ENCODE peak calls at places on chromosome 22, in five cellular contexts. P is HT1080, B is HFFc6, Q is NCI-H1417, T is stomach. F is an unnamed sample.

GRCh38 chr22:31954535-31955326 is 10.4 kb downstream of the YWHAH start:
- DNase-seq in P (no peak), B (no peak), Q (no peak), T (no peak), F (no peak)

GRCh38 chr22:26527574-26528465 is 15.5 kb upstream of the TFIP11 start:
- DNase-seq in P (no peak), B (no peak), Q (no peak), T (no peak), F (no peak)

GRCh38 chr22:38750104-38750503 is 5.7 kb downstream of the SUN2 start:
- DNase-seq in P (no peak), B (no peak), Q (no peak), T (no peak), F (no peak)

GRCh38 chr22:50281384-50281760 is 11.2 kb upstream of the MAPK11 start:
- DNase-seq in P (no peak), B (no peak), Q (no peak), T (no peak), F (no peak)

GRCh38 chr22:45881524-45881875 is 95.5 kb downstream of the WNT7B start:
- DNase-seq in P (no peak), B (no peak), Q (no peak), T (no peak), F (no peak)

GRCh38 chr22:19959043-19959586 is 17.5 kb upstream of the TXNRD2 start:
- DNase-seq in P (no peak), B (no peak), Q (no peak), T (peak; percentile 81), F (peak; percentile 96)

GRCh38 chr22:20440637-20441591 is 3.3 kb upstream of the SCARF2 start:
- DNase-seq in P (no peak), B (no peak), Q (no peak), T (no peak), F (peak; percentile 64)

GRCh38 chr22:23772315-23773246 is at the start of gene MMP11:
- DNase-seq in P (no peak), B (no peak), Q (peak; percentile 58), T (peak; percentile 67), F (peak; percentile 50)

GRCh38 chr22:48800886-48801607 is 1026.6 kb downstream of the BRD1 start:
- DNase-seq in P (no peak), B (no peak), Q (no peak), T (no peak), F (no peak)

GRCh38 chr22:47053013-47053864 is 290.8 kb downstream of the TBC1D22A start:
- DNase-seq in P (no peak), B (no peak), Q (no peak), T (no peak), F (no peak)

GRCh38 chr22:44550666-44551491 is 52.8 kb upstream of the RTL6 start:
- DNase-seq in P (peak; percentile 35), B (peak; percentile 85), Q (no peak), T (peak; percentile 37), F (no peak)

GRCh38 chr22:36136475-36136874 is 24.1 kb downstream of the APOL3 start:
- DNase-seq in P (peak; percentile 38), B (peak; percentile 67), Q (no peak), T (no peak), F (no peak)

GRCh38 chr22:20456064-20456721 is 18.6 kb upstream of the SCARF2 start:
- DNase-seq in P (peak; percentile 74), B (peak; percentile 70), Q (peak; percentile 51), T (peak; percentile 78), F (peak; percentile 77)

GRCh38 chr22:35728639-35729308 is 11.1 kb downstream of the APOL5 start:
- DNase-seq in P (no peak), B (no peak), Q (peak; percentile 4), T (peak; percentile 76), F (no peak)

GRCh38 chr22:35446365-35446764 is 46.4 kb downstream of the MCM5 start:
- DNase-seq in P (peak; percentile 91), B (peak; percentile 86), Q (no peak), T (no peak), F (no peak)